ENCODE peak calls at places on chromosomes 3 and 15, in six cellular contexts. P is aorta, O is tibial artery, M is transverse colon, F is neural progenitor cell, S is AG09309. K is an unnamed sample.

GRCh38 chr15:43769584-43770228 is 7.1 kb downstream of the ELL3 start:
- DNase-seq in S (no peak), O (peak; percentile 71), P (peak; percentile 82), F (peak; percentile 69), M (peak; percentile 63), K (no peak)

GRCh38 chr3:183924543-183924942 is 39.9 kb upstream of the PARL start:
- DNase-seq in P (no peak), S (no peak), O (no peak), F (no peak), M (no peak), K (no peak)

GRCh38 chr3:42500909-42501308 is 1.5 kb upstream of the VIPR1 start:
- DNase-seq in F (no peak), P (peak; percentile 54), S (no peak), O (peak; percentile 11), M (no peak), K (no peak)

GRCh38 chr15:39787479-39787878 is 4.8 kb upstream of the FSIP1 start:
- DNase-seq in P (no peak), O (no peak), S (no peak), M (no peak), F (peak; percentile 26), K (no peak)

GRCh38 chr3:160685144-160685766 is 8.3 kb downstream of the ARL14 start:
- DNase-seq in M (no peak), F (no peak), O (no peak), P (no peak), S (no peak), K (no peak)

GRCh38 chr3:159852821-159853505 is 135.7 kb upstream of the IL12A start:
- DNase-seq in M (no peak), P (peak; percentile 80), F (peak; percentile 38), S (no peak), O (peak; percentile 41), K (no peak)

GRCh38 chr3:125017406-125017805 is 38.4 kb downstream of the HEG1 start:
- DNase-seq in M (no peak), S (no peak), F (no peak), O (no peak), P (no peak), K (no peak)

GRCh38 chr3:126751611-126752302 is 47.7 kb downstream of the CHCHD6 start:
- DNase-seq in M (no peak), F (no peak), O (no peak), P (no peak), S (no peak), K (no peak)

GRCh38 chr3:5002174-5002870 is 23.1 kb downstream of the BHLHE40 start:
- DNase-seq in F (no peak), P (no peak), S (no peak), O (no peak), M (no peak), K (no peak)

GRCh38 chr3:126553284-126553811 is 5.4 kb downstream of the C3orf22 start:
- DNase-seq in O (no peak), F (no peak), S (no peak), M (peak; percentile 2), P (peak; percentile 52), K (no peak)

GRCh38 chr15:63856711-63857458 is 23.1 kb upstream of the HERC1 start:
- DNase-seq in S (peak; percentile 27), F (no peak), O (no peak), P (no peak), M (no peak), K (no peak)

GRCh38 chr15:70286110-70286806 is 188.5 kb upstream of the TLE3 start:
- DNase-seq in M (no peak), F (no peak), P (peak; percentile 27), O (no peak), S (no peak), K (no peak)

GRCh38 chr15:51181221-51181620 is 86.5 kb upstream of the TNFAIP8L3 start:
- DNase-seq in F (no peak), O (no peak), S (no peak), M (no peak), P (no peak), K (no peak)

GRCh38 chr15:99157456-99157855 is 52.6 kb downstream of the SYNM start:
- DNase-seq in F (no peak), O (no peak), M (no peak), S (no peak), P (no peak), K (no peak)

GRCh38 chr3:156548041-156548687 is 6.8 kb downstream of the SSR3 start:
- DNase-seq in O (no peak), F (no peak), P (no peak), S (no peak), M (no peak), K (no peak)

GRCh38 chr15:97652700-97653167 is 307.8 kb upstream of the ARRDC4 start:
- DNase-seq in M (peak; percentile 18), P (no peak), O (no peak), F (peak; percentile 80), S (no peak), K (no peak)

GRCh38 chr15:70195808-70196304 is 98.1 kb upstream of the TLE3 start:
- DNase-seq in F (no peak), M (peak; percentile 59), P (peak; percentile 94), O (peak; percentile 85), S (peak; percentile 70), K (peak; percentile 85)

GRCh38 chr3:156274791-156275190 is 154.4 kb downstream of the KCNAB1 start:
- DNase-seq in M (no peak), F (no peak), O (no peak), P (no peak), S (no peak), K (no peak)

GRCh38 chr3:179957264-179957845 is 79.4 kb downstream of the PEX5L start:
- DNase-seq in F (no peak), P (no peak), O (no peak), M (no peak), S (no peak), K (no peak)

GRCh38 chr15:91921821-91922198 is 68.3 kb downstream of the SLCO3A1 start:
- DNase-seq in F (no peak), P (no peak), M (no peak), O (no peak), S (no peak), K (no peak)

GRCh38 chr3:99868438-99868723 is 50.7 kb downstream of the CMSS1 start:
- DNase-seq in P (no peak), M (no peak), F (no peak), O (peak; percentile 27), S (no peak), K (no peak)

GRCh38 chr3:161770532-161771386 is 274.2 kb downstream of the OTOL1 start:
- DNase-seq in S (no peak), O (no peak), F (no peak), P (no peak), M (no peak), K (peak; percentile 98)

GRCh38 chr3:175002732-175003143 is 143.6 kb downstream of the NAALADL2 start:
- DNase-seq in S (peak; percentile 99), M (no peak), P (no peak), F (no peak), O (no peak), K (no peak)

GRCh38 chr3:14162178-14162577 is 16.2 kb downstream of the XPC start:
- DNase-seq in F (no peak), M (no peak), O (no peak), P (no peak), S (no peak), K (no peak)

GRCh38 chr3:9340450-9341009 is 22.3 kb upstream of the THUMPD3 start:
- DNase-seq in P (no peak), S (peak; percentile 52), F (no peak), M (no peak), O (no peak), K (peak; percentile 18)

GRCh38 chr3:169104541-169104940 is 559.0 kb downstream of the MECOM start:
- DNase-seq in S (no peak), F (no peak), O (no peak), P (no peak), M (no peak), K (peak; percentile 75)
- H3K4me3 ChIP-seq in S (no peak overlapping the region), F (no peak overlapping the region), O (no peak overlapping the region), P (no peak overlapping the region), M (no peak overlapping the region), K (no peak overlapping the region)

DNA sequence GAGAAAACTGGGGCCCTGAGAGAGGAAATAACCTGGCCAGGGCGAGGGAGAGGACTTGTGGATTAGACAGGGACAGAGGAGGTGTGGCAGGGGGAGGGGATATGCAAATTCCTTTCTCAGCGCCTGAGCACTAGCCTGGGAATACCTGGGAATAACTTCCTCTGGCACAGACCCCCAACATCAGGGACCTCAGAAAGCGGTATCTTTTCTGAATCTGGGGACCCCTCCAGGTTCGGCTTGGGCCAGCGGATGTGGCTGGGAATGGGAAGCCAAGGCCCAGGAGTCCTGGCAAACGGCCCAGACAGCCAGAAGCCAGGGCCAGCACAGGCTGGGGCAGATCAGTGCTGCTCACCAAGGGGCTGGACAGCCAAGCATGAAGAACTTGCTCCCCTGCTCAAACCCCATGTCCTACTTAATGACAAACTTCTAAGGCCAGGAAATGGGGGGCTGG is 9.2 kb upstream of the ACSBG1 start:
- DNase-seq in F (peak; percentile 56), S (no peak), O (no peak), M (peak; percentile 33), P (peak; percentile 74), K (peak; percentile 59)
- H3K4me3 ChIP-seq in F (no peak overlapping the region), S (no peak overlapping the region), O (no peak overlapping the region), M (no peak overlapping the region), P (no peak overlapping the region), K (no peak overlapping the region)

DNA sequence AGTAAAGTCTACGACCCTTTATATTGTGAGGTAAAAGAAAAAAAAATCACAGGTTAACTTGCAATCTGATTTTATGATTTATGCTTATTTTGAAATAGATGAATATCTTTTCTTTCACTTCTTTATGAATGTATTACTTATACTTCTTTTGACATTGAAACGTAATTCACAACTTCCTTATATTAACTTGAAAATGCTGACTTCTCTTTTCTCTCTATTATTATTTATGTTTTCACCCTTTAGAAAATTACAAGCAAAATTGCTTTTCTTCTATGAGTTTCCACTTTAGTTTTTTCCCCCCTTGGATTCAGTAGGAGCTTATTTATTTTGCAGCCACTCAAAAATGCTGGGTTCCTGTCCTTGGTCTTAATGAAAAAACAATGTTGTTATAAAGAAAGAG is 25.4 kb downstream of the ACP3 start:
- DNase-seq in F (no peak), M (no peak), S (no peak), P (no peak), O (no peak), K (no peak)
- H3K4me3 ChIP-seq in F (no peak overlapping the region), M (no peak overlapping the region), S (no peak overlapping the region), P (no peak overlapping the region), O (peak overlapping the region; percentile 18), K (no peak overlapping the region)

GRCh38 chr15:33152502-33153109 is 41.9 kb downstream of the FMN1 start:
- DNase-seq in O (no peak), M (no peak), S (no peak), F (no peak), P (no peak), K (peak; percentile 19)

GRCh38 chr15:33149919-33150318 is 44.6 kb downstream of the FMN1 start:
- DNase-seq in S (peak; percentile 7), P (no peak), F (no peak), O (no peak), M (no peak), K (peak; percentile 83)

GRCh38 chr15:33148129-33148850 is 46.2 kb downstream of the FMN1 start:
- DNase-seq in P (no peak), O (no peak), M (no peak), F (no peak), S (no peak), K (no peak)

GRCh38 chr15:33150993-33151392 is 43.5 kb downstream of the FMN1 start:
- DNase-seq in O (no peak), S (no peak), P (no peak), M (no peak), F (no peak), K (no peak)

DNA sequence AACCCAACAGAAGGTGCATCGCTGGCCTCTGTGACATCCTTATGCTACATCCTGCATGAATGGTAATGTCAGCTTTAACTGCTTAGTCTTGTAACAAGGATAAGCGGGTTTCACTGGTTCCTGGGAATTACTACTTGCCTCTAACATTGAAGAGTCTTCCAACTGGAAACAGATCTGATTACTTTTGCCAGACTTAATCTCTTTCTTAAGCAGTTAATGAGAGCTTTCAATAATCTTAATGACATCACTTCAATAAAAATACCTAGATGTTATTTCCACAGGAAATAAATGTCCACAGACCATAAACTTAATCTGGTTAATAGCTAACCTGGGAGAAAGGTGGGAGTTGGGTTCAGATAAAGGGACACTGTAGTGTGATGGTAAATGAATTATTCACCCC is 44.0 kb downstream of the FMN1 start:
- DNase-seq in P (no peak), F (peak; percentile 35), M (no peak), S (no peak), O (no peak), K (no peak)
- H3K4me3 ChIP-seq in P (no peak overlapping the region), F (no peak overlapping the region), M (no peak overlapping the region), S (no peak overlapping the region), O (no peak overlapping the region), K (no peak overlapping the region)